ENCODE peak calls at places on chromosome 22, in five cellular contexts. V is H9, Q is H1, B is neuronal stem cell, R is mesenchymal stem cell. M is an unnamed sample.

GRCh38 chr22:26461188-26461810 is 22.3 kb downstream of the HPS4 start:
- DNase-seq in V (peak), Q (peak), B (peak), R (peak), M (peak)

GRCh38 chr22:27686534-27686933 is 115.0 kb downstream of the MN1 start:
- DNase-seq in V (no peak), Q (no peak), B (no peak), R (peak), M (no peak)

GRCh38 chr22:36409911-36410756 is 22.4 kb upstream of the MYH9 start:
- DNase-seq in V (peak), Q (peak), B (peak), R (peak), M (peak)

GRCh38 chr22:43637861-43638260 is 174.2 kb downstream of the EFCAB6 start:
- DNase-seq in V (no peak), Q (no peak), B (no peak), R (no peak), M (no peak)

GRCh38 chr22:42247596-42247995 is 22.9 kb downstream of the TCF20 start:
- DNase-seq in V (no peak), Q (no peak), B (no peak), R (no peak), M (no peak)

GRCh38 chr22:45170001-45170466 is 6.3 kb downstream of the NUP50 start:
- DNase-seq in V (no peak), Q (no peak), B (no peak), R (no peak), M (peak)

GRCh38 chr22:46352276-46352675 is 16.8 kb downstream of the TRMU start:
- DNase-seq in V (peak), Q (no peak), B (no peak), R (no peak), M (no peak)

GRCh38 chr22:29115682-29116313 is 43.0 kb downstream of the KREMEN1 start:
- DNase-seq in V (no peak), Q (no peak), B (no peak), R (peak), M (no peak)

GRCh38 chr22:47371263-47372090 is 609.0 kb downstream of the TBC1D22A start:
- DNase-seq in V (peak), Q (no peak), B (no peak), R (no peak), M (no peak)

GRCh38 chr22:27952091-27952490 is 33.0 kb upstream of the PITPNB start:
- DNase-seq in V (no peak), Q (no peak), B (no peak), R (peak), M (peak)

GRCh38 chr22:31350410-31350863 is 4.3 kb upstream of the PATZ1 start:
- DNase-seq in V (no peak), Q (no peak), B (no peak), R (peak), M (no peak)

GRCh38 chr22:36853407-36854099 is 7.3 kb upstream of the NCF4 start:
- DNase-seq in V (peak), Q (peak), B (peak), R (peak), M (peak)

GRCh38 chr22:44292521-44292920 is 20.2 kb downstream of the SHISAL1 start:
- DNase-seq in V (no peak), Q (no peak), B (no peak), R (no peak), M (no peak)

GRCh38 chr22:31248138-31248745 is 36.1 kb downstream of the LIMK2 start:
- DNase-seq in V (peak), Q (peak), B (peak), R (peak), M (peak)

GRCh38 chr22:36461665-36462474 is 19.6 kb downstream of the TXN2 start:
- DNase-seq in V (peak), Q (peak), B (no peak), R (peak), M (peak)

GRCh38 chr22:44108806-44109385 is 71.8 kb upstream of the PARVG start:
- DNase-seq in V (no peak), Q (no peak), B (no peak), R (no peak), M (no peak)

GRCh38 chr22:35944458-35944857 is 84.2 kb downstream of the RBFOX2 start:
- DNase-seq in V (no peak), Q (no peak), B (no peak), R (no peak), M (no peak)

GRCh38 chr22:44918166-44918924 is 91.5 kb downstream of the PHF21B start:
- DNase-seq in V (no peak), Q (no peak), B (no peak), R (no peak), M (no peak)

GRCh38 chr22:37747090-37747714 is 50.4 kb downstream of the TRIOBP start:
- DNase-seq in V (peak), Q (no peak), B (no peak), R (peak), M (peak)

GRCh38 chr22:42680648-42681047 is 31.5 kb upstream of the CYB5R3 start:
- DNase-seq in V (no peak), Q (no peak), B (no peak), R (peak), M (peak)

GRCh38 chr22:47095395-47096122 is 333.1 kb downstream of the TBC1D22A start:
- DNase-seq in V (no peak), Q (no peak), B (no peak), R (no peak), M (no peak)

GRCh38 chr22:41909290-41910049 is 5.4 kb downstream of the SHISA8 start:
- DNase-seq in V (peak), Q (peak), B (no peak), R (no peak), M (peak)

GRCh38 chr22:46675479-46675878 is 55.3 kb downstream of the GRAMD4 start:
- DNase-seq in V (no peak), Q (no peak), B (no peak), R (no peak), M (no peak)

GRCh38 chr22:35894937-35895708 is 133.5 kb downstream of the RBFOX2 start:
- DNase-seq in V (no peak), Q (no peak), B (no peak), R (peak), M (peak)

GRCh38 chr22:36922097-36922608 is 8.7 kb downstream of the CSF2RB start:
- DNase-seq in V (peak), Q (no peak), B (no peak), R (no peak), M (peak)

GRCh38 chr22:44878483-44879300 is 126.3 kb downstream of the ARHGAP8 start:
- DNase-seq in V (peak), Q (no peak), B (no peak), R (no peak), M (no peak)

GRCh38 chr22:28544431-28544868 is 135.2 kb downstream of the TTC28 start:
- DNase-seq in V (no peak), Q (no peak), B (no peak), R (no peak), M (peak)

GRCh38 chr22:48376428-48376827 is 1451.2 kb downstream of the BRD1 start:
- DNase-seq in V (no peak), Q (peak), B (no peak), R (no peak), M (no peak)

GRCh38 chr22:45552580-45553332 is 50.1 kb downstream of the FBLN1 start:
- DNase-seq in V (peak), Q (no peak), B (no peak), R (peak), M (no peak)

GRCh38 chr22:47165338-47165931 is 403.0 kb downstream of the TBC1D22A start:
- DNase-seq in V (peak), Q (no peak), B (no peak), R (no peak), M (no peak)

GRCh38 chr22:48672387-48672786 is 1155.3 kb downstream of the BRD1 start:
- DNase-seq in V (no peak), Q (no peak), B (no peak), R (no peak), M (no peak)

GRCh38 chr22:36301851-36302250 is 48.9 kb downstream of the APOL1 start:
- DNase-seq in V (no peak), Q (no peak), B (no peak), R (peak), M (no peak)

GRCh38 chr22:36218648-36219047 is 17.0 kb upstream of the APOL4 start:
- DNase-seq in V (no peak), Q (no peak), B (no peak), R (no peak), M (no peak)

GRCh38 chr22:48744283-48744641 is 1083.4 kb downstream of the BRD1 start:
- DNase-seq in V (no peak), Q (no peak), B (no peak), R (no peak), M (no peak)

GRCh38 chr22:29994941-29995340 is 85.3 kb upstream of the HORMAD2 start:
- DNase-seq in V (no peak), Q (no peak), B (no peak), R (peak), M (peak)

GRCh38 chr22:46234851-46235437 is 15.1 kb downstream of the CDPF1 start:
- DNase-seq in V (no peak), Q (no peak), B (no peak), R (no peak), M (no peak)

GRCh38 chr22:36578619-36579018 is 49.7 kb upstream of the EIF3D start:
- DNase-seq in V (no peak), Q (no peak), B (no peak), R (no peak), M (no peak)

GRCh38 chr22:44666207-44666585 is 35.8 kb upstream of the PRR5 start:
- DNase-seq in V (no peak), Q (no peak), B (no peak), R (no peak), M (no peak)

DNA sequence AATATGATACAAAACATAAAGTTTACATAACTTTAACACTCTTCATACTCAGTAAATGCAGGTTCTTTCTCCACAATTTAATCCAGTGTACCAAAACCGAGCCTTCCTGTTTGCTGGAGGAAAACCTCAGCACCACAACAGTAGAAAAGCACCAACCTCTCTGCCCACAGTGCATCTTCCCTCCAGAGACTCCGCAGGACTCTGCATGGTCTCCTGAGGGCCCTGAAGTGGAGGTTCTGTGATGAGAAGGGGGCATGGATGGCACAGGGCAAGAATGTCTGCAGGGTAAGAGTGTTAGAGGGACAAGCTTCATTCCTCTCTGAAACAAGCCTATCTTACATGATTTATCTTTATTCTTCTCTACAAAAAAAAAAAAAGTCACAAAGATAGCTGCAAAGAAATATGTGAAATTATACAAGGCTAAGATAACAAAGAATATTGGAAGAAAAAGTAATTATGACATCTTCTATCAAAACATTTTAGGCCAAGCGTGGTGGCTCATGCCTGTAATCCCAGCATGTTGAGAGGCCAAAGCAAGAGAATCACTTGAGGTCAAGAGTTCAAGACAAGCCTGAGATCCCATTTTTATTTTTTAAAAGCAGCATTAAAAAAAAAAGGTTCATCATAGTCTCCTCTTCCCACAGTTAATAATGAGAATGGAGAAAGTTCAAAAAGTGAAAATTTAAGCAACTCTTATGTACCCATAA is 102.0 kb downstream of the VPREB1 start:
- DNase-seq in V (no peak), Q (no peak), B (no peak), R (no peak), M (no peak)
- H2BK12ac ChIP-seq in V (no peak), Q (no peak), B (no peak), R (no peak), M (no peak)

DNA sequence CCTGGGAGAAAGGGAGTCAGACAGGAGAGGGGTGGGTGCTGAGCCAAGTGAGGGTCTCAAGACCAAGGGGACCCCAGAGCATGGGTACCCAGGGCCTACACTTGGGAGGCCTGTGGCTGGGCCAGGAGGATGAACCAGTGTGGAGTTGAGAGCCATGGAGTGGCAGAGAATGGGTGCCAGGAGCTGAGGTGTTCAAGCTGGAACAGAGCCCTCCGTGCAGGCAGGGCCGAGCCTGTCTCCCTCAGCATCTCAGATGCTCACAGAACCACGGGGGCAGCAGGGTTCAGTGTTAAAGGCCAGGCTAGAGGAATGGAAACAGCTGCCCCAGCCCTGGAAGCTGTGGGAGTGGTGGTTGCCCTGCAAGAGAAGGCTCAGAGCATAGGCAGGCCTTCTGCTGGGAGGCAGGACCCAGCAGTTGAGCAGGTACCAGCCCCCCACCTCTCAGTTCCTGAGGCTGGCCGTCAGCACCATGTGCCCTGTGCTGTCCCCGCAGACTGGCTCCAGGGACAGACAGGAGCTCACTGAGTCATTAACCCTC is 32.3 kb downstream of the RSPH14 start:
- DNase-seq in V (no peak), Q (no peak), B (no peak), R (no peak), M (no peak)
- H3K4me2 ChIP-seq in V (no peak), Q (no peak), B (no peak), R (no peak), M (no peak)

GRCh38 chr22:50087646-50088045 is 2.2 kb upstream of the MOV10L1 start:
- DNase-seq in V (no peak), Q (no peak), B (no peak), R (no peak), M (no peak)

GRCh38 chr22:50088096-50088495 is 1.7 kb upstream of the MOV10L1 start:
- DNase-seq in V (no peak), Q (no peak), B (no peak), R (no peak), M (no peak)

GRCh38 chr22:50090141-50090714 is 422 bp downstream of the MOV10L1 start:
- DNase-seq in V (no peak), Q (no peak), B (no peak), R (no peak), M (no peak)

GRCh38 chr22:50091092-50091491 is 1.3 kb downstream of the MOV10L1 start:
- DNase-seq in V (no peak), Q (no peak), B (no peak), R (no peak), M (no peak)

DNA sequence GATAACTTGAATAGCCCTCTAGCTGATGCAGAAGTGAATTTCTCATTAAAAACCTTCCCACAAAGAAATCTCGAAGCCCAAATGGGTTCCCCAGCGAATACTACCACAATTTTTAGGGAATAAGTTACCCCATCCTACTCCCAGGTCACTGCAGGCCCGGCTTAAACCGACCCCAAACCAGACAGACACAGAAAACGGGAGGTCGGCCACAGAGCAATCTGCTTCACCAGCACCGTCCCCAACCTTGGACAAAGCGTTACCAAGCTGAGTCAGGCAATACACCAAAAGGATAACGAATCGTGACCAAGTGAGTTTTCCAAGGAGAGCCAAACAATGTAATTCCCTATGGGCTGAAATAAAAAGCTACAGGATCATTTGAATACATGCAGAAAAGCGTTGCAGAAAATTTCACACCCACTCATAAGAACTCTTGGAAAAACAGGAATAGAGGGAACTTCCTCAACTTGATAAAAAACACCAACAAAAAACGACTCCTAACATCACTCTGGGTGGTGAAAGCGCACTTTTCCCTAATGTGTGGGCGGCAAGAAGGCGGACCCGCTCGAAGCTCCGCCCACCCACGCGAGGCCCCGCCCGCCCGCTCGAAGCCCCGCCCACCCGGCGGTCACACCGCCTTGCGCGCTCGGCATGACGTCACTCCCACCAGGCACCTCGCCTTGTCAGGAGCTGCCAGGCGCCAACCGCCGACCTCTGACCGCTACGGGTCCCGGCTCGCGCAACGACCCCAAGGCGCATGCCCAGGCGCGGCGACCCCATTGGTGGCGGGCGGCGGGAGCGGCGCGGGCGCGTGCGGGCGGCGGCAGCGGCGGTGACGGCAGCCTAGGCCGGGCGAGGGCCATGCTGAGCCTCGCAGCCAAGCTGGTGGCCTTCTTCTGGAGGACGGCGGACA is at the start of gene MOV10L1:
- DNase-seq in V (peak), Q (no peak), B (no peak), R (no peak), M (no peak)
- H2BK12ac ChIP-seq in V (no peak), Q (no peak), B (no peak), R (no peak), M (no peak)

GRCh38 chr22:17780741-17781318 is 6.6 kb upstream of the BID start:
- DNase-seq in V (no peak), Q (no peak), B (no peak), R (no peak), M (no peak)

GRCh38 chr22:17778412-17778976 is 4.2 kb upstream of the BID start:
- DNase-seq in V (no peak), Q (no peak), B (no peak), R (no peak), M (no peak)

GRCh38 chr22:17780116-17780740 is 6.0 kb upstream of the BID start:
- DNase-seq in V (no peak), Q (no peak), B (no peak), R (no peak), M (no peak)

GRCh38 chr22:17777717-17778044 is 3.4 kb upstream of the BID start:
- DNase-seq in V (no peak), Q (no peak), B (no peak), R (no peak), M (no peak)

GRCh38 chr22:17779286-17780115 is 5.2 kb upstream of the BID start:
- DNase-seq in V (no peak), Q (no peak), B (no peak), R (no peak), M (no peak)
- H3K4me2 ChIP-seq in V (no peak), Q (no peak), B (no peak), R (no peak), M (no peak)

GRCh38 chr22:39183991-39184585 is 31.6 kb upstream of the CBX7 start:
- DNase-seq in V (no peak), Q (no peak), B (no peak), R (peak), M (no peak)

GRCh38 chr22:39181356-39181755 is 28.9 kb upstream of the CBX7 start:
- DNase-seq in V (no peak), Q (no peak), B (no peak), R (no peak), M (no peak)

GRCh38 chr22:39180566-39180965 is 28.1 kb upstream of the CBX7 start:
- DNase-seq in V (no peak), Q (no peak), B (no peak), R (no peak), M (no peak)

GRCh38 chr22:39181778-39182177 is 29.3 kb upstream of the CBX7 start:
- DNase-seq in V (no peak), Q (no peak), B (no peak), R (no peak), M (no peak)

DNA sequence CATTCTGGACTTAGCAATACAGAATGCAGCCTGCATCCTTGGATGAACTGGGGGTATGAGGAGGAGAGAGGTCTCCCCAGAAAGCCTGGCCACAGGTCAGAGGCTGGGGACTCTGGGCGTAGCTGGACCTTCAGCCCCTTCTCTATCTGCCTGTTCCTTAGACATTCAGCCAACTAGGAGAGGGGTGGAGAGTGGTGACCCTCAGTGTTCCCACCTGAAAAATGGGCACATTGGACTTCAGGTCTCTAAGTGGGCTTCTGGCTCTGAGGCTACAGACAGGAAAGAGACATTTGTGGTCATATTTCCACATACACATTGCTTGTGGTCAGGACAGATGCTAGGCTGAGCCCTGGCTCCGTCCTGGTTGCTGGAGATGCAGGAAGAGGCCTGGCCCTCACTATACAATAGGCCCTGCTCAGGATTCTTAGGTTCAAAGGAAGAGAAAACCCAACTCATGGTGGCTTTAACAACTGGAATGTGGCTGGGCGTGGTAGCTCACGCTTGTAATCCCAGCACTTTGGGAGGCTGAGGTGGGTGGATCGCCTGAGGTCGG is 30.1 kb upstream of the CBX7 start:
- DNase-seq in V (no peak), Q (no peak), B (no peak), R (peak), M (no peak)
- H2BK12ac ChIP-seq in V (no peak), Q (peak), B (no peak), R (peak), M (no peak)

GRCh38 chr22:39297490-39298193 is 21.8 kb downstream of the RPL3 start:
- DNase-seq in V (no peak), Q (no peak), B (no peak), R (peak), M (peak)

GRCh38 chr22:39296535-39296934 is 22.9 kb downstream of the RPL3 start:
- DNase-seq in V (no peak), Q (no peak), B (no peak), R (no peak), M (no peak)

GRCh38 chr22:39298194-39298987 is 21.0 kb downstream of the RPL3 start:
- DNase-seq in V (no peak), Q (no peak), B (no peak), R (no peak), M (peak)

GRCh38 chr22:39294571-39295468 is 24.6 kb downstream of the RPL3 start:
- DNase-seq in V (no peak), Q (no peak), B (no peak), R (no peak), M (peak)

GRCh38 chr22:39296981-39297489 is 22.4 kb downstream of the RPL3 start:
- DNase-seq in V (no peak), Q (no peak), B (no peak), R (no peak), M (no peak)
- H3K4me2 ChIP-seq in V (no peak), Q (no peak), B (no peak), R (no peak), M (no peak)

M was measured in trophoblast cell.